ENCODE peak calls at places on chromosomes 6 and 20, in seven cellular contexts. Z is foreskin keratinocyte, G is activated T-cell treated with anti-CD3 and anti-CD28 coated beads for 1 hour, Y is WERI-Rb-1, O is progenitor cell of endocrine pancreas, T is EL, L is hippocampal formation. C is an unnamed sample.

GRCh38 chr20:11101243-11101642 is 427.4 kb upstream of the JAG1 start:
- DNase-seq in Z (no peak), G (no peak), Y (no peak), O (no peak), T (peak; percentile 20), L (no peak), C (no peak)

GRCh38 chr6:154276810-154277577 is 79.6 kb downstream of the IPCEF1 start:
- DNase-seq in Z (no peak), G (no peak), Y (no peak), O (no peak), T (peak; percentile 25), L (no peak), C (no peak)

GRCh38 chr20:722822-723644 is 45.3 kb downstream of the SLC52A3 start:
- DNase-seq in Z (no peak), G (no peak), Y (no peak), O (no peak), T (no peak), L (no peak), C (no peak)

GRCh38 chr6:15504581-15505350 is 158.1 kb downstream of the DTNBP1 start:
- DNase-seq in Z (peak; percentile 72), G (no peak), Y (no peak), O (no peak), T (peak; percentile 98), L (peak; percentile 61), C (peak; percentile 98)

GRCh38 chr6:111794716-111795452 is 78.4 kb downstream of the FYN start:
- DNase-seq in Z (no peak), G (no peak), Y (no peak), O (no peak), T (no peak), L (no peak), C (no peak)

GRCh38 chr6:93418113-93418447 is 1.3 kb downstream of the EPHA7 start:
- DNase-seq in Z (no peak), G (no peak), Y (peak; percentile 10), O (no peak), T (no peak), L (no peak), C (no peak)

GRCh38 chr6:166005846-166006592 is 161.6 kb downstream of the TBXT start:
- DNase-seq in Z (no peak), G (no peak), Y (peak; percentile 48), O (peak; percentile 36), T (peak; percentile 76), L (peak; percentile 49), C (peak; percentile 82)

GRCh38 chr20:50678213-50678898 is 13.0 kb downstream of the RIPOR3 start:
- DNase-seq in Z (no peak), G (no peak), Y (no peak), O (no peak), T (no peak), L (no peak), C (no peak)

GRCh38 chr6:82113231-82113630 is 134.3 kb downstream of the IBTK start:
- DNase-seq in Z (no peak), G (no peak), Y (no peak), O (no peak), T (no peak), L (no peak), C (no peak)

GRCh38 chr6:89610149-89610642 is 28.4 kb downstream of the LYRM2 start:
- DNase-seq in Z (no peak), G (peak; percentile 81), Y (peak; percentile 62), O (peak; percentile 51), T (peak; percentile 43), L (no peak), C (no peak)

GRCh38 chr20:35776513-35777101 is 4.8 kb downstream of the PHF20 start:
- DNase-seq in Z (no peak), G (no peak), Y (peak; percentile 38), O (no peak), T (peak; percentile 25), L (peak; percentile 4), C (no peak)

GRCh38 chr20:10531848-10532247 is 96.7 kb downstream of the SLX4IP start:
- DNase-seq in Z (no peak), G (no peak), Y (no peak), O (no peak), T (peak; percentile 59), L (no peak), C (peak; percentile 72)

GRCh38 chr20:24783631-24784492 is 165.2 kb upstream of the CST7 start:
- DNase-seq in Z (no peak), G (no peak), Y (peak; percentile 68), O (no peak), T (no peak), L (no peak), C (no peak)

GRCh38 chr20:17479041-17479657 is 52.0 kb downstream of the BFSP1 start:
- DNase-seq in Z (no peak), G (no peak), Y (no peak), O (no peak), T (no peak), L (no peak), C (no peak)

GRCh38 chr20:44039741-44040140 is 125.1 kb downstream of the TOX2 start:
- DNase-seq in Z (no peak), G (no peak), Y (no peak), O (no peak), T (no peak), L (no peak), C (no peak)

GRCh38 chr20:62159052-62159451 is 15.5 kb downstream of the SS18L1 start:
- DNase-seq in Z (no peak), G (no peak), Y (no peak), O (no peak), T (no peak), L (no peak), C (no peak)

GRCh38 chr6:50720623-50721022 is 7.3 kb downstream of the TFAP2D start:
- DNase-seq in Z (no peak), G (no peak), Y (no peak), O (peak; percentile 41), T (no peak), L (no peak), C (no peak)

GRCh38 chr6:107237992-107238660 is 122.8 kb upstream of the BEND3 start:
- DNase-seq in Z (no peak), G (no peak), Y (no peak), O (no peak), T (peak; percentile 31), L (no peak), C (peak; percentile 72)

GRCh38 chr6:27138837-27139752 is 108.4 kb upstream of the PRSS16 start:
- DNase-seq in Z (no peak), G (peak; percentile 30), Y (no peak), O (no peak), T (peak; percentile 88), L (peak; percentile 15), C (no peak)